ENCODE peak calls at places on chromosomes 11 and 22, in eight cellular contexts. One of them, this sample, is unnamed.

GRCh38 chr11:36455658-36456111 is 54.4 kb downstream of the TRAF6 start:
- DNase-seq in NCI-H510A treated with DMSO at 0.1 percent for 48 hours: no peak
- DNase-seq in cardiac muscle cell: peak
- DNase-seq in mesenchymal stem cell: peak
- DNase-seq in glutamatergic neuron: no peak
- DNase-seq in uterus: peak
- DNase-seq in effector CD4-positive, alpha-beta T cell: no peak
- DNase-seq in choroid plexus epithelial cell: peak
- DNase-seq in this sample: peak

GRCh38 chr11:66316849-66317251 is at the start of gene CD248:
- DNase-seq in NCI-H510A treated with DMSO at 0.1 percent for 48 hours: no peak
- DNase-seq in uterus: peak
- DNase-seq in choroid plexus epithelial cell: peak
- DNase-seq in glutamatergic neuron: peak
- DNase-seq in effector CD4-positive, alpha-beta T cell: no peak
- DNase-seq in mesenchymal stem cell: peak
- DNase-seq in cardiac muscle cell: peak
- DNase-seq in this sample: peak

GRCh38 chr11:41457216-41458014 is 2.0 kb downstream of the LRRC4C start:
- DNase-seq in glutamatergic neuron: no peak
- DNase-seq in uterus: no peak
- DNase-seq in effector CD4-positive, alpha-beta T cell: no peak
- DNase-seq in mesenchymal stem cell: no peak
- DNase-seq in choroid plexus epithelial cell: no peak
- DNase-seq in cardiac muscle cell: no peak
- DNase-seq in NCI-H510A treated with DMSO at 0.1 percent for 48 hours: no peak
- DNase-seq in this sample: no peak

GRCh38 chr11:34356130-34356529 is 1.7 kb downstream of the ABTB2 start:
- DNase-seq in uterus: no peak
- DNase-seq in glutamatergic neuron: no peak
- DNase-seq in cardiac muscle cell: no peak
- DNase-seq in choroid plexus epithelial cell: no peak
- DNase-seq in NCI-H510A treated with DMSO at 0.1 percent for 48 hours: no peak
- DNase-seq in mesenchymal stem cell: no peak
- DNase-seq in effector CD4-positive, alpha-beta T cell: no peak
- DNase-seq in this sample: no peak

GRCh38 chr11:4539603-4540219 is 5.3 kb upstream of the OR52M1 start:
- DNase-seq in uterus: no peak
- DNase-seq in NCI-H510A treated with DMSO at 0.1 percent for 48 hours: no peak
- DNase-seq in glutamatergic neuron: peak
- DNase-seq in cardiac muscle cell: peak
- DNase-seq in effector CD4-positive, alpha-beta T cell: peak
- DNase-seq in choroid plexus epithelial cell: peak
- DNase-seq in mesenchymal stem cell: peak
- DNase-seq in this sample: peak

GRCh38 chr11:104964247-104964646 is 4.1 kb downstream of the CASP4 start:
- DNase-seq in choroid plexus epithelial cell: no peak
- DNase-seq in glutamatergic neuron: no peak
- DNase-seq in NCI-H510A treated with DMSO at 0.1 percent for 48 hours: no peak
- DNase-seq in effector CD4-positive, alpha-beta T cell: no peak
- DNase-seq in mesenchymal stem cell: no peak
- DNase-seq in uterus: no peak
- DNase-seq in cardiac muscle cell: no peak
- DNase-seq in this sample: no peak

GRCh38 chr11:115222863-115223530 is 281.2 kb downstream of the CADM1 start:
- DNase-seq in choroid plexus epithelial cell: peak
- DNase-seq in uterus: no peak
- DNase-seq in effector CD4-positive, alpha-beta T cell: no peak
- DNase-seq in glutamatergic neuron: no peak
- DNase-seq in mesenchymal stem cell: no peak
- DNase-seq in cardiac muscle cell: no peak
- DNase-seq in NCI-H510A treated with DMSO at 0.1 percent for 48 hours: peak
- DNase-seq in this sample: no peak

GRCh38 chr22:40751250-40751649 is 67.9 kb downstream of the SLC25A17 start:
- DNase-seq in mesenchymal stem cell: no peak
- DNase-seq in cardiac muscle cell: no peak
- DNase-seq in glutamatergic neuron: no peak
- DNase-seq in uterus: no peak
- DNase-seq in NCI-H510A treated with DMSO at 0.1 percent for 48 hours: no peak
- DNase-seq in choroid plexus epithelial cell: no peak
- DNase-seq in effector CD4-positive, alpha-beta T cell: no peak
- DNase-seq in this sample: no peak

GRCh38 chr11:77035580-77035979 is 1.4 kb downstream of the B3GNT6 start:
- DNase-seq in mesenchymal stem cell: no peak
- DNase-seq in glutamatergic neuron: no peak
- DNase-seq in NCI-H510A treated with DMSO at 0.1 percent for 48 hours: peak
- DNase-seq in cardiac muscle cell: no peak
- DNase-seq in effector CD4-positive, alpha-beta T cell: no peak
- DNase-seq in uterus: no peak
- DNase-seq in choroid plexus epithelial cell: no peak
- DNase-seq in this sample: no peak

GRCh38 chr11:19595840-19596751 is 116.5 kb upstream of the NAV2 start:
- DNase-seq in NCI-H510A treated with DMSO at 0.1 percent for 48 hours: no peak
- DNase-seq in choroid plexus epithelial cell: peak
- DNase-seq in mesenchymal stem cell: peak
- DNase-seq in uterus: peak
- DNase-seq in glutamatergic neuron: no peak
- DNase-seq in cardiac muscle cell: peak
- DNase-seq in effector CD4-positive, alpha-beta T cell: no peak
- DNase-seq in this sample: peak

GRCh38 chr22:38873469-38874411 is 1.7 kb upstream of the CBX6 start:
- DNase-seq in NCI-H510A treated with DMSO at 0.1 percent for 48 hours: peak
- DNase-seq in mesenchymal stem cell: no peak
- DNase-seq in choroid plexus epithelial cell: no peak
- DNase-seq in glutamatergic neuron: no peak
- DNase-seq in cardiac muscle cell: no peak
- DNase-seq in effector CD4-positive, alpha-beta T cell: peak
- DNase-seq in uterus: no peak
- DNase-seq in this sample: no peak

GRCh38 chr11:10925149-10925926 is 67.5 kb upstream of the ZBED5 start:
- DNase-seq in uterus: no peak
- DNase-seq in glutamatergic neuron: peak
- DNase-seq in cardiac muscle cell: no peak
- DNase-seq in NCI-H510A treated with DMSO at 0.1 percent for 48 hours: peak
- DNase-seq in choroid plexus epithelial cell: no peak
- DNase-seq in effector CD4-positive, alpha-beta T cell: no peak
- DNase-seq in mesenchymal stem cell: no peak
- DNase-seq in this sample: no peak

GRCh38 chr11:47443028-47443700 is 5.8 kb downstream of the RAPSN start:
- DNase-seq in cardiac muscle cell: no peak
- DNase-seq in NCI-H510A treated with DMSO at 0.1 percent for 48 hours: peak
- DNase-seq in choroid plexus epithelial cell: no peak
- DNase-seq in uterus: no peak
- DNase-seq in effector CD4-positive, alpha-beta T cell: no peak
- DNase-seq in glutamatergic neuron: no peak
- DNase-seq in mesenchymal stem cell: no peak
- DNase-seq in this sample: peak

GRCh38 chr11:112861356-112861755 is 99.9 kb upstream of the NCAM1 start:
- DNase-seq in cardiac muscle cell: no peak
- DNase-seq in glutamatergic neuron: no peak
- DNase-seq in NCI-H510A treated with DMSO at 0.1 percent for 48 hours: no peak
- DNase-seq in uterus: no peak
- DNase-seq in effector CD4-positive, alpha-beta T cell: no peak
- DNase-seq in mesenchymal stem cell: no peak
- DNase-seq in choroid plexus epithelial cell: no peak
- DNase-seq in this sample: no peak

GRCh38 chr22:22037740-22038139 is 55.2 kb upstream of the TOP3B start:
- DNase-seq in glutamatergic neuron: no peak
- DNase-seq in choroid plexus epithelial cell: peak
- DNase-seq in cardiac muscle cell: peak
- DNase-seq in effector CD4-positive, alpha-beta T cell: no peak
- DNase-seq in NCI-H510A treated with DMSO at 0.1 percent for 48 hours: no peak
- DNase-seq in uterus: no peak
- DNase-seq in mesenchymal stem cell: peak
- DNase-seq in this sample: no peak

GRCh38 chr11:101482556-101483124 is 101.2 kb downstream of the TRPC6 start:
- DNase-seq in effector CD4-positive, alpha-beta T cell: no peak
- DNase-seq in uterus: no peak
- DNase-seq in choroid plexus epithelial cell: no peak
- DNase-seq in mesenchymal stem cell: no peak
- DNase-seq in glutamatergic neuron: no peak
- DNase-seq in cardiac muscle cell: no peak
- DNase-seq in NCI-H510A treated with DMSO at 0.1 percent for 48 hours: no peak
- DNase-seq in this sample: no peak

GRCh38 chr22:23570681-23571080 is 9.4 kb downstream of the IGLL1 start:
- DNase-seq in effector CD4-positive, alpha-beta T cell: no peak
- DNase-seq in mesenchymal stem cell: no peak
- DNase-seq in uterus: no peak
- DNase-seq in NCI-H510A treated with DMSO at 0.1 percent for 48 hours: no peak
- DNase-seq in cardiac muscle cell: no peak
- DNase-seq in choroid plexus epithelial cell: no peak
- DNase-seq in glutamatergic neuron: no peak
- DNase-seq in this sample: no peak

GRCh38 chr11:69361048-69361447 is 67.1 kb downstream of the MYEOV start:
- DNase-seq in choroid plexus epithelial cell: no peak
- DNase-seq in NCI-H510A treated with DMSO at 0.1 percent for 48 hours: no peak
- DNase-seq in effector CD4-positive, alpha-beta T cell: no peak
- DNase-seq in cardiac muscle cell: no peak
- DNase-seq in mesenchymal stem cell: no peak
- DNase-seq in glutamatergic neuron: no peak
- DNase-seq in uterus: no peak
- DNase-seq in this sample: no peak

GRCh38 chr11:44634401-44635281 is 69.2 kb downstream of the CD82 start:
- DNase-seq in cardiac muscle cell: peak
- DNase-seq in effector CD4-positive, alpha-beta T cell: no peak
- DNase-seq in choroid plexus epithelial cell: peak
- DNase-seq in NCI-H510A treated with DMSO at 0.1 percent for 48 hours: no peak
- DNase-seq in uterus: peak
- DNase-seq in glutamatergic neuron: peak
- DNase-seq in mesenchymal stem cell: peak
- DNase-seq in this sample: peak

GRCh38 chr11:2991477-2992233 is 474 bp downstream of the NAP1L4 start:
- DNase-seq in glutamatergic neuron: peak
- DNase-seq in choroid plexus epithelial cell: peak
- DNase-seq in NCI-H510A treated with DMSO at 0.1 percent for 48 hours: no peak
- DNase-seq in uterus: no peak
- DNase-seq in effector CD4-positive, alpha-beta T cell: no peak
- DNase-seq in mesenchymal stem cell: peak
- DNase-seq in cardiac muscle cell: peak
- DNase-seq in this sample: no peak

GRCh38 chr22:43202326-43202725 is 15.4 kb upstream of the TTLL12 start:
- DNase-seq in mesenchymal stem cell: no peak
- DNase-seq in choroid plexus epithelial cell: no peak
- DNase-seq in effector CD4-positive, alpha-beta T cell: no peak
- DNase-seq in glutamatergic neuron: no peak
- DNase-seq in uterus: no peak
- DNase-seq in NCI-H510A treated with DMSO at 0.1 percent for 48 hours: no peak
- DNase-seq in cardiac muscle cell: no peak
- DNase-seq in this sample: no peak

GRCh38 chr11:71518506-71519471 is 8.3 kb upstream of the KRTAP5-7 start:
- DNase-seq in mesenchymal stem cell: no peak
- DNase-seq in glutamatergic neuron: no peak
- DNase-seq in cardiac muscle cell: no peak
- DNase-seq in choroid plexus epithelial cell: no peak
- DNase-seq in uterus: no peak
- DNase-seq in NCI-H510A treated with DMSO at 0.1 percent for 48 hours: no peak
- DNase-seq in effector CD4-positive, alpha-beta T cell: no peak
- DNase-seq in this sample: no peak

GRCh38 chr11:2987881-2988280 is 4.2 kb downstream of the NAP1L4 start:
- DNase-seq in mesenchymal stem cell: no peak
- DNase-seq in uterus: no peak
- DNase-seq in effector CD4-positive, alpha-beta T cell: peak
- DNase-seq in choroid plexus epithelial cell: no peak
- DNase-seq in cardiac muscle cell: no peak
- DNase-seq in glutamatergic neuron: no peak
- DNase-seq in NCI-H510A treated with DMSO at 0.1 percent for 48 hours: no peak
- DNase-seq in this sample: no peak

GRCh38 chr22:30781271-30781875 is 86.7 kb downstream of the OSBP2 start:
- DNase-seq in mesenchymal stem cell: no peak
- DNase-seq in cardiac muscle cell: no peak
- DNase-seq in NCI-H510A treated with DMSO at 0.1 percent for 48 hours: no peak
- DNase-seq in glutamatergic neuron: no peak
- DNase-seq in uterus: no peak
- DNase-seq in effector CD4-positive, alpha-beta T cell: no peak
- DNase-seq in choroid plexus epithelial cell: no peak
- DNase-seq in this sample: no peak